ENCODE peak calls at places on chromosomes 12 and 14, in ten cellular contexts. Q, G, P, S, T, D, I, W, J and H are unnamed samples. For H3K27me3, the result is how much of the 10 kb centered on the place peaks cover.

GRCh38 chr12:7130537-7130790 is 293 bp downstream of the CLSTN3 start:
- DNase-seq in Q (no peak), G (no peak), P (no peak), S (no peak), T (no peak), D (no peak), I (no peak), W (no peak), J (no peak), H (no peak)

GRCh38 chr12:130121246-130122005 is 40.8 kb upstream of the FZD10 start:
- DNase-seq in Q (no peak), G (no peak), P (no peak), S (no peak), T (no peak), D (no peak), I (peak), W (no peak), J (no peak), H (no peak)

GRCh38 chr12:109542014-109542413 is 31.3 kb downstream of the MMAB start:
- DNase-seq in Q (peak), G (peak), P (no peak), S (no peak), T (no peak), D (no peak), I (no peak), W (no peak), J (no peak), H (no peak)

GRCh38 chr12:67626156-67626555 is 22.4 kb upstream of the DYRK2 start:
- DNase-seq in Q (no peak), G (no peak), P (no peak), S (no peak), T (no peak), D (no peak), I (no peak), W (no peak), J (no peak), H (no peak)

GRCh38 chr14:59482471-59483331 is 1.5 kb downstream of the L3HYPDH start:
- DNase-seq in Q (peak), G (peak), P (no peak), S (peak), T (peak), D (peak), I (no peak), W (no peak), J (peak), H (no peak)

GRCh38 chr12:127245437-127245836 is 1021.5 kb upstream of the TMEM132C start:
- DNase-seq in Q (no peak), G (peak), P (no peak), S (no peak), T (no peak), D (no peak), I (no peak), W (no peak), J (no peak), H (no peak)

GRCh38 chr14:102590667-102591099 is 1.8 kb upstream of the RCOR1 start:
- DNase-seq in Q (peak), G (peak), P (no peak), S (peak), T (no peak), D (peak), I (peak), W (peak), J (peak), H (no peak)

GRCh38 chr12:8907513-8907912 is 6.8 kb upstream of the PHC1 start:
- DNase-seq in Q (no peak), G (no peak), P (no peak), S (no peak), T (no peak), D (no peak), I (no peak), W (no peak), J (no peak), H (no peak)

GRCh38 chr12:114684098-114684869 is at the start of gene TBX3:
- DNase-seq in Q (peak), G (peak), P (peak), S (peak), T (peak), D (peak), I (peak), W (peak), J (peak), H (peak)

GRCh38 chr12:90672081-90672480 is 282.9 kb downstream of the CCER1 start:
- DNase-seq in Q (no peak), G (no peak), P (no peak), S (no peak), T (no peak), D (no peak), I (no peak), W (no peak), J (no peak), H (no peak)

GRCh38 chr12:109462868-109463692 is 14.0 kb downstream of the KCTD10 start:
- DNase-seq in Q (peak), G (peak), P (peak), S (peak), T (no peak), D (peak), I (peak), W (peak), J (peak), H (no peak)

GRCh38 chr12:38507839-38508238 is 191.3 kb downstream of the ALG10B start:
- DNase-seq in Q (no peak), G (peak), P (no peak), S (no peak), T (no peak), D (no peak), I (no peak), W (no peak), J (no peak), H (no peak)

GRCh38 chr12:93039062-93039461 is 110.0 kb upstream of the EEA1 start:
- DNase-seq in Q (no peak), G (no peak), P (no peak), S (no peak), T (no peak), D (no peak), I (no peak), W (no peak), J (no peak), H (no peak)

GRCh38 chr14:94203473-94204210 is 29.5 kb downstream of the PPP4R4 start:
- DNase-seq in Q (no peak), G (no peak), P (no peak), S (no peak), T (no peak), D (no peak), I (no peak), W (no peak), J (no peak), H (no peak)

GRCh38 chr12:5969974-5970690 is 25.1 kb upstream of the ANO2 start:
- DNase-seq in Q (no peak), G (no peak), P (no peak), S (no peak), T (no peak), D (no peak), I (no peak), W (no peak), J (no peak), H (no peak)

GRCh38 chr12:5966486-5967095 is 21.5 kb upstream of the ANO2 start:
- DNase-seq in Q (no peak), G (no peak), P (no peak), S (no peak), T (no peak), D (no peak), I (no peak), W (no peak), J (no peak), H (no peak)

GRCh38 chr12:5965950-5966383 is 20.9 kb upstream of the ANO2 start:
- DNase-seq in Q (peak), G (peak), P (no peak), S (no peak), T (no peak), D (peak), I (no peak), W (peak), J (peak), H (no peak)

GRCh38 chr12:5969156-5969973 is 24.3 kb upstream of the ANO2 start:
- DNase-seq in Q (no peak), G (no peak), P (no peak), S (no peak), T (no peak), D (no peak), I (no peak), W (no peak), J (no peak), H (no peak)

GRCh38 chr12:5967645-5968415 is 22.8 kb upstream of the ANO2 start:
- DNase-seq in Q (no peak), G (no peak), P (no peak), S (no peak), T (no peak), D (no peak), I (no peak), W (no peak), J (no peak), H (no peak)
- H3K4me3 ChIP-seq in Q (no peak), G (no peak), P (no peak), S (no peak), T (no peak), D (no peak), I (no peak), W (no peak), J (no peak), H (no peak)

GRCh38 chr12:47797432-47797831 is 22.3 kb downstream of the HDAC7 start:
- DNase-seq in Q (no peak), G (peak), P (no peak), S (no peak), T (no peak), D (no peak), I (no peak), W (peak), J (peak), H (no peak)
- TF ChIP-seq CTCF in Q (peak), G (peak), P (peak), S (peak), T (peak), D (no peak), I (peak), W (peak), J (peak), H (peak)

GRCh38 chr14:21016791-21017190 is 8.1 kb downstream of the NDRG2 start:
- DNase-seq in Q (no peak), G (no peak), P (no peak), S (no peak), T (no peak), D (no peak), I (no peak), W (no peak), J (no peak), H (no peak)
- H3K27me3 ChIP-seq in Q (under half), G (under half), P (under half), S (under half), T (under half), D (under half), I (under half), W (under half), J (under half), H (under half)

DNA sequence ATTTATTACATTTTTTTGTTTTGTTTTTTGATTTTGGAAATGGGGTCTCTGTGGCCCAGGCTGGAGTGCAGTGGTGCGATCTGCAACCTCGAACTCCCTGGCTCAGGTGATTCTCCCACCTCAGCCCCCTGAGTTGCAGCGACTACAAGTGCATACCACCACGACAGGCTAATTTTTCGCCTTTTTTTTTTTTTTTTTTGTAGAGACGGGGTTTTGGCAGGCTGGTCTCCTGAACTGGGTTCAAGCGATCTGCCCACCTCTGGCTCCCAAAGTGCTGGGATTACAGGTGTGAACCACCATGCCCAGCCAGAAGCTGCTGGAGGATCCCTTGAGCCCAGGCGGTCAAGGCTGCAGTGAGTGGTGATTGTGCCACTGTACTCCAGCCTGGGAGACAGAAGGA is 2.3 kb downstream of the MON2 start:
- DNase-seq in Q (no peak), G (no peak), P (no peak), S (no peak), T (no peak), D (no peak), I (no peak), W (no peak), J (no peak), H (no peak)
- H3K4me3 ChIP-seq in Q (no peak), G (peak), P (no peak), S (peak), T (no peak), D (no peak), I (peak), W (no peak), J (peak), H (peak)

DNA sequence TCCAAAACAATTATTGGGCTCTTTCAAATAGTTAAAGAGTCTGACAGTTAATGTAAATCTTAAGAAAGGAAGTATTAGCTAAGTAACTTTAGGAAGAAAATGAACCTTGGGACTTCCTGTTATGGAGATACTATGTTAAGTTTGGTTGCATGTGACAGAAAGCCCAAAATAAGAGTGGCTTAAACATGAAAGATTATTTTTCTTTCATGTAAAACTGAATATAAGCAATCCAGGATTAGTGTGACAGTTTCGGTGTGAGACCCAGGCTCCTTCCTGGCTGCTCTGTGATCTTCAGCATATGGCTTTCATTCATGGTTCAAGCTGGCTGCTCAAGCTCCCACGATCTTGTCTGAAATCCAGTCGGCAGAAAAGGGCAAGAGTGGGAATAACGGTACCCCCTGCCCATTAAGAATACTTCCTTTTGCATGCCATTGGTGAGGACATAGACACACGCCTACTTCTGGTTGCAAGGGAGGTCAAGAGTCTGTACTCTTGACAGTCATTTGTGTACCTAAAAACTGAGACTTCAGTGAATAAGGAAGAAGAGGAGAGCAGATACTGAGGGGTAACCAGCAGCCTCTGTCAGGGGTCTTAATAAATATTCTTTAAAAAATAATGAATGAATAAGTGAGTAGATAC is 2.2 kb upstream of the RPAP3 start:
- DNase-seq in Q (no peak), G (no peak), P (no peak), S (no peak), T (no peak), D (no peak), I (no peak), W (no peak), J (no peak), H (no peak)
- TF ChIP-seq CTCF in Q (no peak), G (no peak), P (no peak), S (no peak), T (no peak), D (no peak), I (no peak), W (no peak), J (no peak), H (no peak)

GRCh38 chr14:76136476-76137160 is 15.1 kb upstream of the GPATCH2L start:
- DNase-seq in Q (no peak), G (no peak), P (no peak), S (no peak), T (no peak), D (no peak), I (no peak), W (no peak), J (no peak), H (no peak)
- H3K27me3 ChIP-seq in Q (under half), G (half or more), P (under half), S (under half), T (half or more), D (under half), I (under half), W (under half), J (under half), H (under half)

DNA sequence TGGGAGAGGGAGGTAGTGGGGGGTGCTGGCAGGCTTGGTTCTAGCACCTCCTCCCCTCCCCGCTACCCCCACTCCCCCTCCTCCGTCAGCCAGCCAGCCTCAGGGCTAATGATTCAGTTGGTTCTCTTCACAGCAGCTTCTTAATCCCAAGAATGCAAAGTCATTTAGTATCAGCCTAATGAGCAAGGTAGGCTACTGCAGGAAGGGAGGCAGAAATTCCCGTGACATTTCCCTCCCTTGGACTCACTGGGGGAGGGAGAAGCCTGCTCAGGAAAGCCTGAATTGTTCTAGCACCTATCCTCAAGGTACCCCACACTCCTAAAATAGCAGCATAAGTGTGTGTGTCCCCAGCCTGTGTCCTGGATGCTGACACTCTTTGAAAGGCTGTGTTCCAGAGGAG is 29.8 kb downstream of the ITPK1 start:
- DNase-seq in Q (no peak), G (peak), P (no peak), S (no peak), T (no peak), D (no peak), I (no peak), W (no peak), J (peak), H (no peak)
- H3K4me3 ChIP-seq in Q (no peak), G (no peak), P (no peak), S (no peak), T (no peak), D (no peak), I (no peak), W (no peak), J (no peak), H (no peak)